ENCODE peak calls at places on chromosomes 4 and X, in nine cellular contexts. One of them, this sample, is unnamed.

GRCh38 chr4:22794731-22795130 is 102.0 kb downstream of the GBA3 start:
- DNase-seq in A549: no peak
- DNase-seq in pancreas: no peak
- DNase-seq in progenitor cell of endocrine pancreas: no peak
- DNase-seq in foreskin fibroblast: no peak
- DNase-seq in foreskin keratinocyte: no peak
- DNase-seq in endothelial cell of umbilical vein: no peak
- DNase-seq in AG04450: no peak
- DNase-seq in HFFc6: no peak
- DNase-seq in this sample: no peak

GRCh38 chr4:78309352-78309751 is 242.2 kb upstream of the ANXA3 start:
- DNase-seq in foreskin fibroblast: no peak
- DNase-seq in A549: no peak
- DNase-seq in AG04450: no peak
- DNase-seq in endothelial cell of umbilical vein: no peak
- DNase-seq in progenitor cell of endocrine pancreas: no peak
- DNase-seq in HFFc6: no peak
- DNase-seq in pancreas: no peak
- DNase-seq in foreskin keratinocyte: no peak
- DNase-seq in this sample: no peak

GRCh38 chrX:51694254-51694653 is 11.6 kb upstream of the CENPVL2 start:
- DNase-seq in foreskin keratinocyte: no peak
- DNase-seq in HFFc6: no peak
- DNase-seq in foreskin fibroblast: no peak
- DNase-seq in progenitor cell of endocrine pancreas: no peak
- DNase-seq in A549: no peak
- DNase-seq in endothelial cell of umbilical vein: no peak
- DNase-seq in pancreas: no peak
- DNase-seq in AG04450: no peak
- DNase-seq in this sample: no peak

GRCh38 chr4:98653890-98654867 is 4.2 kb downstream of the TSPAN5 start:
- DNase-seq in AG04450: peak
- DNase-seq in progenitor cell of endocrine pancreas: no peak
- DNase-seq in HFFc6: peak
- DNase-seq in endothelial cell of umbilical vein: peak
- DNase-seq in foreskin fibroblast: peak
- DNase-seq in A549: peak
- DNase-seq in foreskin keratinocyte: peak
- DNase-seq in pancreas: no peak
- DNase-seq in this sample: no peak

GRCh38 chrX:10457092-10457491 is 163.3 kb downstream of the MID1 start:
- DNase-seq in endothelial cell of umbilical vein: no peak
- DNase-seq in foreskin fibroblast: peak
- DNase-seq in HFFc6: no peak
- DNase-seq in pancreas: no peak
- DNase-seq in progenitor cell of endocrine pancreas: no peak
- DNase-seq in foreskin keratinocyte: no peak
- DNase-seq in A549: no peak
- DNase-seq in AG04450: no peak
- DNase-seq in this sample: no peak

GRCh38 chr4:55549888-55550287 is 3.2 kb upstream of the CLOCK start:
- DNase-seq in foreskin fibroblast: peak
- DNase-seq in pancreas: no peak
- DNase-seq in foreskin keratinocyte: peak
- DNase-seq in HFFc6: peak
- DNase-seq in endothelial cell of umbilical vein: no peak
- DNase-seq in progenitor cell of endocrine pancreas: no peak
- DNase-seq in A549: no peak
- DNase-seq in AG04450: peak
- DNase-seq in this sample: no peak

GRCh38 chr4:182204042-182204441 is 39.2 kb upstream of the TENM3 start:
- DNase-seq in endothelial cell of umbilical vein: no peak
- DNase-seq in HFFc6: no peak
- DNase-seq in foreskin fibroblast: no peak
- DNase-seq in progenitor cell of endocrine pancreas: no peak
- DNase-seq in pancreas: no peak
- DNase-seq in A549: no peak
- DNase-seq in foreskin keratinocyte: no peak
- DNase-seq in AG04450: no peak
- DNase-seq in this sample: no peak

GRCh38 chrX:21802844-21803243 is 36.6 kb upstream of the MBTPS2 start:
- DNase-seq in AG04450: no peak
- DNase-seq in foreskin fibroblast: no peak
- DNase-seq in HFFc6: no peak
- DNase-seq in progenitor cell of endocrine pancreas: no peak
- DNase-seq in foreskin keratinocyte: no peak
- DNase-seq in A549: no peak
- DNase-seq in pancreas: no peak
- DNase-seq in endothelial cell of umbilical vein: no peak
- DNase-seq in this sample: no peak

GRCh38 chr4:173370130-173370476 is 651 bp upstream of the SAP30 start:
- DNase-seq in AG04450: no peak
- DNase-seq in foreskin keratinocyte: no peak
- DNase-seq in foreskin fibroblast: no peak
- DNase-seq in A549: peak
- DNase-seq in HFFc6: no peak
- DNase-seq in progenitor cell of endocrine pancreas: no peak
- DNase-seq in pancreas: peak
- DNase-seq in endothelial cell of umbilical vein: no peak
- DNase-seq in this sample: no peak

GRCh38 chr4:106033469-106033868 is 138.2 kb downstream of the NPNT start:
- DNase-seq in foreskin keratinocyte: no peak
- DNase-seq in pancreas: no peak
- DNase-seq in AG04450: no peak
- DNase-seq in HFFc6: no peak
- DNase-seq in A549: no peak
- DNase-seq in progenitor cell of endocrine pancreas: no peak
- DNase-seq in endothelial cell of umbilical vein: no peak
- DNase-seq in foreskin fibroblast: no peak
- DNase-seq in this sample: no peak

GRCh38 chr4:632391-632790 is 7.0 kb downstream of the PDE6B start:
- DNase-seq in AG04450: no peak
- DNase-seq in A549: no peak
- DNase-seq in endothelial cell of umbilical vein: no peak
- DNase-seq in progenitor cell of endocrine pancreas: no peak
- DNase-seq in HFFc6: no peak
- DNase-seq in pancreas: no peak
- DNase-seq in foreskin keratinocyte: no peak
- DNase-seq in foreskin fibroblast: no peak
- DNase-seq in this sample: no peak

GRCh38 chr4:634599-634985 is 9.2 kb downstream of the PDE6B start:
- DNase-seq in foreskin keratinocyte: no peak
- DNase-seq in progenitor cell of endocrine pancreas: no peak
- DNase-seq in AG04450: no peak
- DNase-seq in HFFc6: no peak
- DNase-seq in pancreas: no peak
- DNase-seq in endothelial cell of umbilical vein: no peak
- DNase-seq in A549: no peak
- DNase-seq in foreskin fibroblast: no peak
- DNase-seq in this sample: no peak

GRCh38 chr4:633406-633805 is 8.0 kb downstream of the PDE6B start:
- DNase-seq in A549: no peak
- DNase-seq in endothelial cell of umbilical vein: no peak
- DNase-seq in foreskin fibroblast: no peak
- DNase-seq in pancreas: no peak
- DNase-seq in progenitor cell of endocrine pancreas: no peak
- DNase-seq in AG04450: no peak
- DNase-seq in foreskin keratinocyte: no peak
- DNase-seq in HFFc6: no peak
- DNase-seq in this sample: no peak

GRCh38 chr4:632926-633325 is 7.6 kb downstream of the PDE6B start:
- DNase-seq in progenitor cell of endocrine pancreas: no peak
- DNase-seq in pancreas: no peak
- DNase-seq in foreskin fibroblast: no peak
- DNase-seq in endothelial cell of umbilical vein: no peak
- DNase-seq in foreskin keratinocyte: no peak
- DNase-seq in AG04450: no peak
- DNase-seq in HFFc6: no peak
- DNase-seq in A549: no peak
- DNase-seq in this sample: no peak

GRCh38 chr4:633976-634598 is 8.7 kb downstream of the PDE6B start:
- DNase-seq in A549: no peak
- DNase-seq in foreskin fibroblast: no peak
- DNase-seq in progenitor cell of endocrine pancreas: no peak
- DNase-seq in foreskin keratinocyte: no peak
- DNase-seq in AG04450: no peak
- DNase-seq in endothelial cell of umbilical vein: no peak
- DNase-seq in pancreas: no peak
- DNase-seq in HFFc6: no peak
- DNase-seq in this sample: no peak
- TF ChIP-seq CTCF in A549: no peak
- TF ChIP-seq CTCF in foreskin fibroblast: no peak
- TF ChIP-seq CTCF in progenitor cell of endocrine pancreas: no peak
- TF ChIP-seq CTCF in foreskin keratinocyte: no peak
- TF ChIP-seq CTCF in AG04450: no peak
- TF ChIP-seq CTCF in endothelial cell of umbilical vein: no peak
- TF ChIP-seq CTCF in pancreas: no peak
- TF ChIP-seq CTCF in HFFc6: no peak
- TF ChIP-seq CTCF in this sample: no peak

GRCh38 chr4:94395541-94395940 is 52.9 kb upstream of the HPGDS start:
- DNase-seq in foreskin keratinocyte: no peak
- DNase-seq in A549: no peak
- DNase-seq in HFFc6: no peak
- DNase-seq in pancreas: no peak
- DNase-seq in progenitor cell of endocrine pancreas: no peak
- DNase-seq in endothelial cell of umbilical vein: no peak
- DNase-seq in foreskin fibroblast: no peak
- DNase-seq in AG04450: no peak
- DNase-seq in this sample: no peak

GRCh38 chr4:94389595-94390290 is 47.1 kb upstream of the HPGDS start:
- DNase-seq in foreskin fibroblast: no peak
- DNase-seq in A549: no peak
- DNase-seq in progenitor cell of endocrine pancreas: no peak
- DNase-seq in foreskin keratinocyte: no peak
- DNase-seq in pancreas: no peak
- DNase-seq in endothelial cell of umbilical vein: no peak
- DNase-seq in AG04450: no peak
- DNase-seq in HFFc6: no peak
- DNase-seq in this sample: no peak

GRCh38 chr4:94390804-94391410 is 48.3 kb upstream of the HPGDS start:
- DNase-seq in pancreas: no peak
- DNase-seq in progenitor cell of endocrine pancreas: no peak
- DNase-seq in AG04450: no peak
- DNase-seq in HFFc6: no peak
- DNase-seq in foreskin keratinocyte: no peak
- DNase-seq in foreskin fibroblast: peak
- DNase-seq in A549: peak
- DNase-seq in endothelial cell of umbilical vein: peak
- DNase-seq in this sample: no peak
- TF ChIP-seq CTCF in pancreas: peak
- TF ChIP-seq CTCF in progenitor cell of endocrine pancreas: peak
- TF ChIP-seq CTCF in AG04450: peak
- TF ChIP-seq CTCF in HFFc6: peak
- TF ChIP-seq CTCF in foreskin keratinocyte: peak
- TF ChIP-seq CTCF in foreskin fibroblast: peak
- TF ChIP-seq CTCF in A549: peak
- TF ChIP-seq CTCF in endothelial cell of umbilical vein: peak
- TF ChIP-seq CTCF in this sample: no peak

GRCh38 chr4:141302926-141303325 is 82.2 kb downstream of the ZNF330 start:
- DNase-seq in foreskin keratinocyte: no peak
- DNase-seq in HFFc6: no peak
- DNase-seq in pancreas: no peak
- DNase-seq in AG04450: no peak
- DNase-seq in A549: no peak
- DNase-seq in endothelial cell of umbilical vein: no peak
- DNase-seq in progenitor cell of endocrine pancreas: no peak
- DNase-seq in foreskin fibroblast: no peak
- DNase-seq in this sample: no peak

GRCh38 chr4:141309864-141310263 is 89.2 kb downstream of the ZNF330 start:
- DNase-seq in pancreas: no peak
- DNase-seq in foreskin keratinocyte: no peak
- DNase-seq in endothelial cell of umbilical vein: no peak
- DNase-seq in A549: no peak
- DNase-seq in foreskin fibroblast: no peak
- DNase-seq in HFFc6: no peak
- DNase-seq in progenitor cell of endocrine pancreas: no peak
- DNase-seq in AG04450: no peak
- DNase-seq in this sample: no peak

GRCh38 chr4:141306331-141306730 is 85.6 kb downstream of the ZNF330 start:
- DNase-seq in HFFc6: no peak
- DNase-seq in progenitor cell of endocrine pancreas: no peak
- DNase-seq in foreskin fibroblast: no peak
- DNase-seq in AG04450: no peak
- DNase-seq in pancreas: no peak
- DNase-seq in A549: no peak
- DNase-seq in endothelial cell of umbilical vein: no peak
- DNase-seq in foreskin keratinocyte: no peak
- DNase-seq in this sample: no peak

GRCh38 chr4:141304346-141304745 is 83.7 kb downstream of the ZNF330 start:
- DNase-seq in HFFc6: no peak
- DNase-seq in progenitor cell of endocrine pancreas: no peak
- DNase-seq in A549: no peak
- DNase-seq in foreskin keratinocyte: no peak
- DNase-seq in endothelial cell of umbilical vein: no peak
- DNase-seq in AG04450: no peak
- DNase-seq in pancreas: no peak
- DNase-seq in foreskin fibroblast: no peak
- DNase-seq in this sample: no peak

DNA sequence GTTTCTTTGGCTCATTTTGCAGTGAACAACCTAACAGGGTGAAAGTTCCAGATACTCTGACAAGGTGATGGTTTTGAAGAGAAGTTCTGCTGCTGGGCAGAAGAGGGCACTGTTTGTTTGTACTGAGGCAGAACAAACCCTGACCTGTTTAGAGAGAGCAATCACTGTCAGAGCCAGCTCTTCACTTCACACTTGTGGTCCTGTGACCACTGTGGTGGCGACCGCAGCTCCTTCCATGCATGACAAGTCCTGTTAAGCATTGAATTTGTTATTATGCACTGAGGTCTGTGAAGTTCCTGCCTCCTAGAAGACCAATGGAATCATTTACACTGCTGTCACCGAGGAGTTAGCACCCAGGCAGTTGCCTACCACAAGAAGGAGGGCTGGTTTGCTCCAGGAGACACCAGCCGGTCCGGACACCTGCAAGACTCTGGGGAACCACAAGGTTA is 86.6 kb downstream of the ZNF330 start:
- DNase-seq in foreskin fibroblast: peak
- DNase-seq in foreskin keratinocyte: peak
- DNase-seq in A549: peak
- DNase-seq in AG04450: peak
- DNase-seq in progenitor cell of endocrine pancreas: peak
- DNase-seq in endothelial cell of umbilical vein: peak
- DNase-seq in HFFc6: peak
- DNase-seq in pancreas: no peak
- DNase-seq in this sample: peak
- TF ChIP-seq CTCF in foreskin fibroblast: peak
- TF ChIP-seq CTCF in foreskin keratinocyte: peak
- TF ChIP-seq CTCF in A549: peak
- TF ChIP-seq CTCF in AG04450: peak
- TF ChIP-seq CTCF in progenitor cell of endocrine pancreas: peak
- TF ChIP-seq CTCF in endothelial cell of umbilical vein: peak
- TF ChIP-seq CTCF in HFFc6: peak
- TF ChIP-seq CTCF in pancreas: peak
- TF ChIP-seq CTCF in this sample: peak

DNA sequence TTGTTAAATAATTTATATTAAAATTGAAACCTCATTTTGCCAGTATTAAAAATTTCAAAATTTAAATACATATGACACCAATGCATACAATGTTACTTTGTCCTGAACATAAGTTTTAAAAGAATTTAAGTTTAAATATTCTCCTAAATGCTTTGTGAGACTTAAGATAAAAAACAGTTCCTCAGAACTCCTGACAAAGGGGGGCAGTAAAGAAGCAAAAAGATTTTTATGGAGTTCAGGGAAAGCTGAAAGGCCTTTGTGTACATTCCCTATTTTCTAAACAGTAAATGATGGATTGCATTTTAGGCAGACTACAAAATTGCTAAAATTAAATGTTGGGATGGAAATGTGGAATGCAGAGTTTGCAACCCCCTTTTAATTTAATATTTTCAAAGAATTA is 81.8 kb downstream of the SNCA start:
- DNase-seq in endothelial cell of umbilical vein: peak
- DNase-seq in HFFc6: no peak
- DNase-seq in A549: no peak
- DNase-seq in foreskin fibroblast: peak
- DNase-seq in AG04450: no peak
- DNase-seq in pancreas: no peak
- DNase-seq in progenitor cell of endocrine pancreas: no peak
- DNase-seq in foreskin keratinocyte: no peak
- DNase-seq in this sample: no peak
- TF ChIP-seq CTCF in endothelial cell of umbilical vein: peak
- TF ChIP-seq CTCF in HFFc6: peak
- TF ChIP-seq CTCF in A549: no peak
- TF ChIP-seq CTCF in foreskin fibroblast: no peak
- TF ChIP-seq CTCF in AG04450: peak
- TF ChIP-seq CTCF in pancreas: no peak
- TF ChIP-seq CTCF in progenitor cell of endocrine pancreas: peak
- TF ChIP-seq CTCF in foreskin keratinocyte: peak
- TF ChIP-seq CTCF in this sample: no peak

This sample was measured in natural killer cell.